ENCODE peak calls at places on chromosomes 7 and 10, in four cellular contexts. I, H, F and A are unnamed samples.

GRCh38 chr7:100674441-100675407 is 1.2 kb downstream of the GNB2 start:
- DNase-seq in I (peak), H (peak), F (peak), A (no peak)

GRCh38 chr10:100129424-100129823 is 47.8 kb upstream of the CPN1 start:
- DNase-seq in I (no peak), H (no peak), F (no peak), A (no peak)

GRCh38 chr7:91228927-91229326 is 35.3 kb upstream of the FZD1 start:
- DNase-seq in I (no peak), H (no peak), F (no peak), A (no peak)

GRCh38 chr7:362416-363096 is 72.6 kb downstream of the FOXL3 start:
- DNase-seq in I (no peak), H (peak), F (no peak), A (no peak)

GRCh38 chr7:70696139-70696782 is 435.7 kb upstream of the GALNT17 start:
- DNase-seq in I (no peak), H (no peak), F (no peak), A (no peak)

GRCh38 chr7:29565982-29566746 is 2.5 kb downstream of the PRR15 start:
- DNase-seq in I (no peak), H (no peak), F (no peak), A (no peak)

GRCh38 chr7:158858592-158859503 is 2.5 kb downstream of the DYNC2I1 start:
- DNase-seq in I (no peak), H (no peak), F (no peak), A (no peak)

GRCh38 chr7:82286096-82286841 is 157.3 kb downstream of the CACNA2D1 start:
- DNase-seq in I (no peak), H (no peak), F (no peak), A (no peak)

GRCh38 chr7:95052692-95053091 is 145.3 kb downstream of the PPP1R9A start:
- DNase-seq in I (no peak), H (no peak), F (no peak), A (no peak)

GRCh38 chr7:91264924-91265681 is 870 bp downstream of the FZD1 start:
- DNase-seq in I (peak), H (peak), F (no peak), A (no peak)

GRCh38 chr7:2923291-2923781 is 79.2 kb upstream of the GNA12 start:
- DNase-seq in I (no peak), H (no peak), F (no peak), A (no peak)

GRCh38 chr10:130179640-130180039 is 43.4 kb downstream of the GLRX3 start:
- DNase-seq in I (no peak), H (no peak), F (no peak), A (peak)

GRCh38 chr7:158606671-158607424 is 19.2 kb upstream of the PTPRN2 start:
- DNase-seq in I (no peak), H (no peak), F (no peak), A (no peak)

GRCh38 chr10:97867220-97867800 is 17.7 kb downstream of the GOLGA7B start:
- DNase-seq in I (no peak), H (no peak), F (no peak), A (no peak)

GRCh38 chr7:92835140-92835850 is 1.1 kb downstream of the CDK6 start:
- DNase-seq in I (peak), H (peak), F (peak), A (no peak)